ENCODE peak calls at places on chromosomes 5 and 9, in six cellular contexts. J is HCT116, C is uterus, T is dorsolateral prefrontal cortex, M is AG04450, K is cardiac muscle cell. X is an unnamed sample.

GRCh38 chr5:137073192-137073591 is 425.9 kb downstream of the SPOCK1 start:
- DNase-seq in K (no peak), C (peak), T (no peak), M (no peak), J (no peak), X (no peak)

GRCh38 chr9:92312887-92313623 is 12.1 kb downstream of the NOL8 start:
- DNase-seq in J (no peak), C (no peak), M (no peak), K (no peak), T (no peak), X (no peak)

GRCh38 chr5:44981708-44982107 is 173.0 kb downstream of the MRPS30 start:
- DNase-seq in K (no peak), M (no peak), C (no peak), T (no peak), J (no peak), X (no peak)

GRCh38 chr5:129906177-129906887 is 2.1 kb downstream of the CHSY3 start:
- DNase-seq in C (peak), T (no peak), J (no peak), K (peak), M (no peak), X (peak)

GRCh38 chr9:91037511-91038482 is 236.2 kb downstream of the SYK start:
- DNase-seq in T (no peak), M (peak), K (no peak), C (peak), J (peak), X (peak)

GRCh38 chr9:109283012-109283411 is 37.8 kb downstream of the EPB41L4B start:
- DNase-seq in J (no peak), C (no peak), T (no peak), K (no peak), M (no peak), X (no peak)

GRCh38 chr9:72904267-72905093 is 48.4 kb downstream of the ALDH1A1 start:
- DNase-seq in J (no peak), M (no peak), K (no peak), C (no peak), T (no peak), X (no peak)

GRCh38 chr9:114674798-114675554 is 7.0 kb downstream of the TEX48 start:
- DNase-seq in C (no peak), M (no peak), J (no peak), T (no peak), K (no peak), X (no peak)

GRCh38 chr5:127924606-127925005 is 159.0 kb upstream of the SLC12A2 start:
- DNase-seq in M (no peak), K (no peak), J (no peak), C (no peak), T (no peak), X (no peak)

GRCh38 chr5:24773241-24773640 is 128.5 kb upstream of the CDH10 start:
- DNase-seq in T (no peak), M (no peak), K (no peak), C (no peak), J (no peak), X (no peak)

GRCh38 chr9:80175286-80175906 is 603.6 kb downstream of the TLE4 start:
- DNase-seq in J (peak), M (no peak), K (peak), T (no peak), C (no peak), X (no peak)

DNA sequence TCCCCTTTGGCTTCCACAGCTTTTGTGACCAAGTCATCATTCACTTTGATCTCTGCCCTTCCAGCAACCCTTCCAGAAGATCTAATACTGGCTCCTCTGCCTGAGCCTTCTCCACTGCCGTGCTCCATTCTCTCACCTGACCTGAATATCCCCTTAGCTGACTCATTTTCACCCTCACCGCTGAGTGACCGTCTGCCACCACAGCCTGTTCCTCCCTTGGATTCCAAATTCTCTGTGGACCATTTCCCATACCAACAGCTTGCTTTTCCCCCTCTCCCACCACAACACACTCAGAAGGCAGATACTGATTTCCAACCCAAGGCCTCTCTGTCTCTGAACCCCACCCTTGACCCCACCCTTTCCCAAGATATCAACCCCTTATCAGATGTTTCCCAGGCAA is 20.5 kb upstream of the SPATA31D1 start:
- DNase-seq in T (no peak), C (no peak), J (no peak), K (no peak), M (no peak), X (no peak)
- TF ChIP-seq CTCF in T (no peak), C (no peak), J (no peak), K (no peak), M (no peak), X (no peak)

GRCh38 chr9:127789179-127789578 is 3.3 kb downstream of the CDK9 start:
- DNase-seq in J (no peak), K (no peak), C (no peak), M (no peak), T (no peak), X (no peak)
- H3K27ac ChIP-seq in J (no peak), K (no peak), C (no peak), M (no peak), T (no peak), X (no peak)

DNA sequence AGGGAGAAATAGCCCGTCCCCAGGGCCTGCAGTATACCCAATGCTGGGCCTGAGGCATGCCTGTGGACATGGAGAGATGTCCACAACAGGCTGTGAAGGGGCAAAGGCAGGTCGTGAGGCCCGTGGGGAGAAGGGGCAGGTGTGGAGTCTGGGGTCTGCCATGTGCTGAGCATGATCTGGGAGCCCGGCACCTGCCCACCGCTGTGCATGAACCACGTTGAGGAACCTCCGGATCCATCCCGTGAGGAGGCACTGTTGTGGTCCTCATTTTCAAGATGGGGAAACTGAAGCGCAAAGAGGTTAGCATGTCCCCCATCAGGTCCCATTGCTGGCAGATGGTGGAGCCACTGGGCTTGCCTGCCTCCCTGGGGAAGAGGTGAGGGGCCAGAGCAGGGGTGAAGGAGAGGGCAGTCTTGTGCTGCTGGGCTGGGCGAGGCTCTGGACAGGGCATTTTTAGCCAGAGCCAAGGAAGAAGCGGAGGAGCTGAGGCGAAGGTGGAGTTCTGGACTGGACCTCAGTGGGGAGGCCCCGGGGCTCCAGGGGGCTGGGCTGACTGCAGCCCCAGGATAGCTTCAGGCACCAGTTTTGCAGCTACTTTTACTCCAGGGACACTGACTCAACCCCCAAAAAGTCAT is 46.5 kb downstream of the LRSAM1 start:
- DNase-seq in M (no peak), C (no peak), J (no peak), K (no peak), T (no peak), X (no peak)
- TF ChIP-seq CTCF in M (no peak), C (no peak), J (no peak), K (no peak), T (no peak), X (no peak)

GRCh38 chr9:126474201-126474765 is 139.4 kb upstream of the LMX1B start:
- DNase-seq in M (peak), J (no peak), K (no peak), C (no peak), T (no peak), X (no peak)
- H3K27ac ChIP-seq in M (peak), J (no peak), K (no peak), C (no peak), T (peak), X (no peak)

DNA sequence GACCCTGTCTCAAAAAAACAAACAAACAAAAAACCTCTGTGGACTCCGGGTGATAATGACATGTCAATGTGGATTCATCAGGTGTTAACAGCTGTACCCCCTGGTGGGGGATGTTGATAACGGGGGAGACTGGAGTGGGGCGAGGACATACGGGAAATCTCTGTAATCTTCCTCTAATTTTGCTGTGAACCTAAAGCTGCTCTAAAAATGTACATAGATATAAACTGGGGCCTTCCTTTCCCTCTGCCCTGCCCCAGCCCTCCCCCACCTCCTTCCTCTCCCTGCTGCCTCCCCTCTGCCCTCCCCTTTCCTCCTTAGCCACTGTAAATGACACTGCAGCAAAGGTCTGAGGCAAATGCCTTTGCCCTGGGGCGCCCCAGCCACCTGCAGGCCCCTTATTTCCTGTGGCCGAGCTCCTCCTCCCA is 1.4 kb upstream of the CEL start:
- DNase-seq in T (no peak), M (no peak), C (no peak), J (no peak), K (peak), X (no peak)
- TF ChIP-seq CTCF in T (no peak), M (no peak), C (no peak), J (no peak), K (no peak), X (no peak)

GRCh38 chr9:12784461-12785250 is 9.8 kb downstream of the LURAP1L start:
- DNase-seq in M (peak), T (no peak), C (no peak), J (peak), K (no peak), X (peak)
- H3K27ac ChIP-seq in M (peak), T (peak), C (peak), J (peak), K (no peak), X (peak)

GRCh38 chr5:107814183-107814582 is 143.4 kb upstream of the EFNA5 start:
- DNase-seq in M (no peak), J (no peak), K (no peak), C (no peak), T (no peak), X (no peak)

GRCh38 chr5:107812570-107813141 is 141.9 kb upstream of the EFNA5 start:
- DNase-seq in K (peak), T (peak), M (peak), C (no peak), J (no peak), X (no peak)

GRCh38 chr5:107815109-107815508 is 144.4 kb upstream of the EFNA5 start:
- DNase-seq in J (no peak), C (no peak), K (no peak), M (no peak), T (peak), X (no peak)

GRCh38 chr5:107817436-107817835 is 146.7 kb upstream of the EFNA5 start:
- DNase-seq in M (no peak), T (no peak), K (no peak), C (no peak), J (no peak), X (no peak)

GRCh38 chr5:107813559-107813958 is 142.8 kb upstream of the EFNA5 start:
- DNase-seq in J (no peak), M (no peak), C (no peak), K (no peak), T (no peak), X (no peak)
- TF ChIP-seq CTCF in J (no peak), M (no peak), C (no peak), K (no peak), T (no peak), X (no peak)

DNA sequence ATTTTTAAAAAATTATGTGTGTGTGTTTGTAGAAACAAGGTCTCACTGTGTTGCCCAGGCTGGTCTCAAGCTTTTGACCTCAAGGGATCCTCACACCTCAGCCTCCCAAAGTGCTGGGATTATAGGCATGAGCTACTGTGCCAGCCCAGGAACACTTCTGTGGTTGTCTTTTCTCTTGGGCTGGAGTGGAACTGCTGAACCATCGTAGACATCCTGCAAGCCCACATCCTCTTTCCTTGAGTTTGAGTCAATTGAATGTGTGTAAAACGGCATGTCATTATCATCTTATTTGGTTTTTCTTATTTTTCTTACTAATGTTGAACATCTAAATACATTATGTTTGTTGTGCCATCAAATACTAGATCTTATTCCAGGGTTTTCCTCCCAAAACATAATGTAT is 40.0 kb downstream of the EHMT1 start:
- DNase-seq in M (no peak), J (no peak), C (no peak), T (no peak), K (no peak), X (no peak)
- H3K27ac ChIP-seq in M (no peak), J (no peak), C (no peak), T (no peak), K (no peak), X (no peak)

X was measured in sigmoid colon.